ENCODE peak calls at places on chromosomes 2 and 18, in six cellular contexts. N is Daoy; E is stimulated activated CD4-positive, alpha-beta T cell treated with anti-CD3 and anti-CD28 coated beads, Interleukin-2, amount 100 ng/mL, for 48 hours; G is HT1080; S is NAMALWA; I is GDM1. P is an unnamed sample.

GRCh38 chr2:59034791-59035190 is 793.7 kb upstream of the FANCL start:
- DNase-seq in I (no peak), E (no peak), N (peak), S (no peak), G (no peak), P (no peak)

GRCh38 chr2:30349691-30350090 is 97.4 kb upstream of the LCLAT1 start:
- DNase-seq in N (no peak), G (no peak), S (no peak), I (no peak), E (no peak), P (no peak)

GRCh38 chr2:188383158-188383557 is 91.5 kb downstream of the GULP1 start:
- DNase-seq in S (no peak), N (no peak), G (no peak), I (no peak), E (no peak), P (no peak)

GRCh38 chr2:169397697-169398096 is 35.4 kb upstream of the LRP2 start:
- DNase-seq in N (peak), I (no peak), S (peak), E (no peak), G (no peak), P (no peak)

GRCh38 chr2:167745667-167746066 is 501.7 kb downstream of the STK39 start:
- DNase-seq in N (no peak), I (no peak), G (no peak), E (no peak), S (no peak), P (no peak)

GRCh38 chr18:24176727-24177416 is 38.0 kb downstream of the CABYR start:
- DNase-seq in G (peak), S (peak), I (peak), E (peak), N (peak), P (no peak)

GRCh38 chr18:24584777-24585176 is 124.3 kb downstream of the HRH4 start:
- DNase-seq in G (no peak), E (no peak), N (no peak), I (no peak), S (no peak), P (no peak)

GRCh38 chr2:136052374-136053362 is 65.3 kb downstream of the CXCR4 start:
- DNase-seq in I (no peak), S (no peak), E (no peak), N (no peak), G (no peak), P (no peak)

GRCh38 chr2:132449868-132450267 is 33.3 kb downstream of the GPR39 start:
- DNase-seq in N (no peak), G (no peak), S (no peak), I (no peak), E (no peak), P (no peak)

GRCh38 chr18:57134564-57135211 is 12.2 kb upstream of the BOD1L2 start:
- DNase-seq in N (peak), I (no peak), S (no peak), E (no peak), G (no peak), P (no peak)

GRCh38 chr2:149648282-149649030 is 60.9 kb upstream of the MMADHC start:
- DNase-seq in I (no peak), E (no peak), G (peak), N (peak), S (no peak), P (peak)

GRCh38 chr2:205989291-205990071 is 96.5 kb downstream of the INO80D start:
- DNase-seq in I (no peak), G (no peak), E (no peak), S (no peak), N (no peak), P (no peak)

GRCh38 chr18:58674863-58675472 is 3.7 kb downstream of the MALT1 start:
- DNase-seq in E (no peak), G (no peak), S (no peak), I (no peak), N (peak), P (no peak)

GRCh38 chr2:231308631-231309414 is 86.7 kb upstream of the B3GNT7 start:
- DNase-seq in G (peak), E (no peak), I (no peak), S (no peak), N (peak), P (no peak)

GRCh38 chr2:197125000-197125399 is 185.6 kb downstream of the ANKRD44 start:
- DNase-seq in I (no peak), N (peak), S (no peak), E (no peak), G (no peak), P (no peak)

GRCh38 chr2:224302952-224303351 is 99.0 kb downstream of the FAM124B start:
- DNase-seq in E (no peak), S (no peak), I (no peak), G (no peak), N (no peak), P (no peak)

GRCh38 chr18:76383636-76384035 is 111.4 kb downstream of the ZNF516 start:
- DNase-seq in S (no peak), E (no peak), G (no peak), N (no peak), I (no peak), P (no peak)

GRCh38 chr2:236706288-236706687 is 136.7 kb downstream of the ACKR3 start:
- DNase-seq in I (no peak), E (no peak), S (no peak), G (no peak), N (no peak), P (no peak)

GRCh38 chr18:47968006-47968676 is 37.7 kb upstream of the SMAD2 start:
- DNase-seq in N (peak), E (no peak), S (no peak), G (peak), I (no peak), P (no peak)

GRCh38 chr18:59900222-59901128 is 679 bp downstream of the PMAIP1 start:
- DNase-seq in I (peak), E (peak), S (peak), N (peak), G (peak), P (no peak)

GRCh38 chr2:185583058-185583816 is 155.4 kb upstream of the FSIP2 start:
- DNase-seq in G (peak), S (no peak), N (peak), I (no peak), E (no peak), P (no peak)

GRCh38 chr2:29010946-29011649 is 30.0 kb downstream of the TOGARAM2 start:
- DNase-seq in N (peak), E (peak), S (no peak), I (no peak), G (no peak), P (no peak)

GRCh38 chr2:85438291-85439110 is 20.0 kb downstream of the SH2D6 start:
- DNase-seq in I (no peak), N (no peak), S (no peak), G (no peak), E (no peak), P (no peak)